ENCODE peak calls at places on chromosomes 7 and 10, in four cellular contexts. N is RWPE1, D is upper lobe of right lung, P is AG04450. L is an unnamed sample.

GRCh38 chr7:104933433-104934074 is 80.5 kb upstream of the KMT2E start:
- DNase-seq in N (no peak), D (no peak), P (no peak), L (no peak)

GRCh38 chr7:36677769-36678435 is 46.4 kb downstream of the AOAH start:
- DNase-seq in N (no peak), D (no peak), P (no peak), L (no peak)

GRCh38 chr7:134787720-134788119 is 8.3 kb downstream of the CALD1 start:
- DNase-seq in N (no peak), D (no peak), P (no peak), L (no peak)

GRCh38 chr10:67863094-67863493 is 21.4 kb upstream of the SIRT1 start:
- DNase-seq in N (no peak), D (no peak), P (no peak), L (no peak)

GRCh38 chr7:45642044-45642443 is 67.9 kb downstream of the ADCY1 start:
- DNase-seq in N (no peak), D (no peak), P (no peak), L (no peak)

GRCh38 chr7:134823400-134823799 is 44.0 kb downstream of the CALD1 start:
- DNase-seq in N (no peak), D (no peak), P (peak; percentile 72), L (no peak)

GRCh38 chr10:38054361-38054797 is 39.8 kb upstream of the ZNF37A start:
- DNase-seq in N (peak; percentile 13), D (no peak), P (peak; percentile 62), L (no peak)

GRCh38 chr7:2175514-2175913 is 57.2 kb downstream of the MAD1L1 start:
- DNase-seq in N (peak; percentile 92), D (no peak), P (peak; percentile 91), L (no peak)

GRCh38 chr7:94315011-94315410 is 79.7 kb upstream of the COL1A2 start:
- DNase-seq in N (no peak), D (no peak), P (no peak), L (no peak)

GRCh38 chr7:13742719-13743640 is 246.5 kb downstream of the ETV1 start:
- DNase-seq in N (peak; percentile 5), D (no peak), P (peak; percentile 20), L (no peak)

GRCh38 chr10:130491698-130492050 is 355.5 kb downstream of the GLRX3 start:
- DNase-seq in N (no peak), D (no peak), P (no peak), L (no peak)

GRCh38 chr7:93442478-93443224 is 131.9 kb downstream of the CALCR start:
- DNase-seq in N (peak; percentile 41), D (no peak), P (no peak), L (no peak)

GRCh38 chr7:129347330-129347729 is 86.9 kb upstream of the STRIP2 start:
- DNase-seq in N (no peak), D (no peak), P (no peak), L (no peak)

GRCh38 chr10:122165492-122165832 is 105.6 kb upstream of the BTBD16 start:
- DNase-seq in N (no peak), D (no peak), P (no peak), L (no peak)

GRCh38 chr7:140334341-140335057 is 63.8 kb downstream of the SLC37A3 start:
- DNase-seq in N (no peak), D (no peak), P (no peak), L (no peak)

GRCh38 chr7:1085910-1086421 is 1.9 kb upstream of the GPER1 start:
- DNase-seq in N (no peak), D (no peak), P (no peak), L (no peak)

GRCh38 chr10:3400368-3400767 is 227.8 kb upstream of the PITRM1 start:
- DNase-seq in N (no peak), D (no peak), P (peak; percentile 8), L (no peak)

GRCh38 chr7:2195403-2196246 is 37.1 kb downstream of the MAD1L1 start:
- DNase-seq in N (peak; percentile 25), D (peak; percentile 45), P (no peak), L (no peak)

GRCh38 chr10:3774814-3775670 is 10.0 kb downstream of the KLF6 start:
- DNase-seq in N (no peak), D (no peak), P (no peak), L (no peak)

GRCh38 chr7:50641442-50642405 is 76.5 kb upstream of the DDC start:
- DNase-seq in N (no peak), D (peak; percentile 61), P (no peak), L (no peak)

GRCh38 chr10:100100651-100101525 is 19.2 kb upstream of the CPN1 start:
- DNase-seq in N (peak; percentile 29), D (no peak), P (peak; percentile 0), L (no peak)

GRCh38 chr7:1567893-1568292 is 1.9 kb downstream of the PSMG3 start:
- DNase-seq in N (no peak), D (no peak), P (peak; percentile 83), L (no peak)

GRCh38 chr10:17214486-17214885 is 13.0 kb upstream of the TRDMT1 start:
- DNase-seq in N (no peak), D (no peak), P (no peak), L (no peak)

GRCh38 chr7:55557666-55558188 is 14.6 kb downstream of the VOPP1 start:
- DNase-seq in N (no peak), D (no peak), P (no peak), L (no peak)

GRCh38 chr10:3045471-3046209 is 21.7 kb upstream of the PFKP start:
- DNase-seq in N (peak; percentile 32), D (peak; percentile 89), P (no peak), L (no peak)

GRCh38 chr10:987635-987905 is 664 bp upstream of the GTPBP4 start:
- DNase-seq in N (peak; percentile 18), D (no peak), P (no peak), L (no peak)

GRCh38 chr7:5625938-5626337 is 155.5 kb downstream of the RNF216 start:
- DNase-seq in N (peak; percentile 52), D (no peak), P (peak; percentile 74), L (no peak)
- TF ChIP-seq CTCF in N (no peak), D (no peak), P (peak; percentile 44), L (no peak)

DNA sequence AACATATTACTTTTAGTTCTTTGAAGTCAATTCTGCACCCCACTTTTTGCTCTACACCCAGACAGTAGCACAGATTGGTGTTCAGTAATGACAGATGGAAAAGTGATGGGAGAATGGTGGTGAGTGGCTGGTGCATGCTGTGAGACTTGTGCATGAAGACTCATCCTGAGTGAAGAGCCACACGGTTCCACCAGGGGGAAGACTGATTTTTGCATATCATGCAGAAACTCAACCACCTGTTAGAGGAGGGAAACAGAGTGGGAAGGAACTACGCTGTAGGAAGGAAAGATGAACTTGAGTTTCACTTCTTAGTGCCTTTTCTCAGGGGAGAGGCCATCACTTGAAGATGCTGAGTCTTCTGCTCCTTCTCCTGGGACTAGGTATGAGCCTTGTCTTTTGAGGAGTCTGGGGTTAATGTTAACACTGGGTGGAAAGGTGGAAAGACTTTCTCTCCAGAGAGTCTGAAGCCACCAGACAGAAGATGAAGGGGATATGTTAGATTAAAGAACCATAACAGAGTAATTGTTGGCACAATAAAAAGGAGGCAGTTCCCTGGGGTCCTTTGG is 9.3 kb upstream of the PRSS1 start:
- DNase-seq in N (no peak), D (no peak), P (no peak), L (no peak)
- TF ChIP-seq CTCF in N (no peak), D (no peak), P (no peak), L (no peak)

DNA sequence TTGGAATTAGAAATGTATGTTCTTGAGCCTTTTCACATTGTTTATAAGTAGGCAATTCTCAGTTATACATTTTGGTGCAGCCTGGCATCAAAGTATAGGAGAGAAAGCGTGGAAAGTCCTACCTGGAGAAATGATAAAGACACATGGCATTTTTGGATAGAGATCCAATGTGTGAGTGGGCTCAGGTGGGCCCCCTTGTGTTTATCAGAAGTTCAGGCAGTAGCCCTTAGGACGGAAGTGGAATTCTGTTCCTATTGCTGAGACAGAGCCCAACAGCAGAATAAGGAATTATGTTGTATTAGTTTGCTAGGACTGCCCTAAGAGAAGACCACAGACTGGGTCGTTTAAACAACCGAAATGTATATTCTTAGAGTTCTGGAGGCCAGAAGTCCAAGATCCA is 85.2 kb upstream of the AMPH start:
- DNase-seq in N (no peak), D (no peak), P (no peak), L (no peak)
- TF ChIP-seq CTCF in N (no peak), D (no peak), P (no peak), L (no peak)

DNA sequence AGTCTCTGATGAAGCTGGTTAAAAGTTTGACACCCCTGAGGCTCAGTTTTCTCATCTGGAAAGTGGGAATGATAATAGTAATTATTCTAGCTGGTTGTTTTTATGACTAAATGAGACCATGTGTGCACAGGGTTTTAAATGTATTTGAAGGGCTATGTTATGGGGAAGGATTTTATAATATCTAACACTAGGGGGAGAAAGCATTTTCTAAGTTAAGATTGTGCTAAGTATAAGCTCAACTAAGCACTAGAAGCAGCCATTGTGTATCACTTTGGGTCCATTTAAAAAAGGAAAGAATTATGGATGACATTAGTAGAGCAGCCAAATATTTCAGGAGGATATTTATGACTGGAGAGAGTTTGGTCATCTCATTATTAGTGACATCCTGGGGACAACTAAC is 49.5 kb upstream of the CREB5 start:
- DNase-seq in N (no peak), D (no peak), P (no peak), L (no peak)
- TF ChIP-seq CTCF in N (no peak), D (peak; percentile 5), P (peak; percentile 14), L (peak; percentile 51)

DNA sequence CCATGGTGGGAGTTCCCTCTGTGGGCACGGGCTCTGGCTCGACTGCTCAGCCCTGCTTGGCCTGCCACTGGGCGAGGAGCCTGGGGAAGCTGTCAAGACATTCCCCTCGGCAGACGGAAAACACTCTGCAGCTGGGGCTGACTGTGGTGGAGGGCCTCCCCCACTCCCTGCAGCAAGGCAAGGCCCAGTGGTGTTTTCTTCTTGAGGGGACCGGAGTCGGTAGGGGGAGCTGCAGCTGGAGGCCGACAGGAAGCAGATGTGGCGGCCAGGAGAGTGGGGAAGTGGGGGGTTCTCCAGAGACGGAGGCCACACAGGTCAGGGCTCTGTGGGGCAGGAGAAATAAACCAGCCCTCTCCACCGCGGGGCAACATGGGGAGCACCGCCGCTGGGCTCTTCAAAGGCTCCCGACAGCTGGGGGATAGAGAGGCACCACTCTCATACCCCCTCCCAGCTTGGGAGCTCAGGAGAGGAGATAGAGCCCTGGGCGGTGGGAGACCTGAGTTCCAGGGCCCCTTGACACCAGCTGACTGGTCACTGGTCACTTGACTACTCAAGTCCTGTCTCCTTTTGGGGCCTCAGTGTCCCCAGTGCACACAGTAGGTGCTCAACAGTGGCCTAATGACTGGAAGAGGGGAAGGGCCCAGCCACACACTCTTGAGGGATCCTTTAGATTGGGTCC is 43.4 kb downstream of the PPIF start:
- DNase-seq in N (no peak), D (peak; percentile 62), P (no peak), L (peak; percentile 38)
- TF ChIP-seq CTCF in N (no peak), D (peak; percentile 21), P (peak; percentile 21), L (peak; percentile 41)

DNA sequence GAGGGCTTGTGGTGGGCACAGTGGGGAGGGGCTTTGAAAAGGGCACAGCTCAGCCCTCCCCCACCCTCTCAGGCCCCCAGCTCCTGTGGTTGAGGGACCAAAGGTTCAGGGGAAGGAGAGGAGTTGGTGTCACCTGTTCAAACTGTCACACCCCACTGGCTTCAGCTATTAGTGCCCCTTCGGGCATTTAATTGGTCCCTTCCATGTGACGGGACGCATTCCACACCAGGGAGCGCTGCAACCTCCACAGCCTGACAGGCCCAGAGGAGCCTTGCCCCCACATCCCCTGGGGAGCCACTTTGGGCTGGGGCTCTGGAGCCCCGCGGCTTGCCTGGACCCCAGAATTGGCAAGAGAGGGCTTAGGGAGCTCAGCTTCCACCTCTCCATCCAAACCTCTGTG is 75.7 kb downstream of the C10orf105 start:
- DNase-seq in N (no peak), D (no peak), P (no peak), L (no peak)
- TF ChIP-seq CTCF in N (no peak), D (no peak), P (no peak), L (no peak)